ENCODE peak calls at places on chromosomes 6 and 20, in nine cellular contexts. C, F, K, B, T, I, V, J and S are unnamed samples.

GRCh38 chr20:57469418-57470211 is 55.3 kb downstream of the CTCFL start:
- DNase-seq in C (no peak), F (no peak), K (no peak), B (peak), T (no peak), I (no peak), V (no peak), J (no peak), S (peak)

GRCh38 chr20:9467995-9468394 is 46.4 kb upstream of the LAMP5 start:
- DNase-seq in C (no peak), F (no peak), K (peak), B (peak), T (no peak), I (no peak), V (no peak), J (no peak), S (no peak)

GRCh38 chr6:55449219-55449618 is 122.0 kb downstream of the GFRAL start:
- DNase-seq in C (no peak), F (peak), K (peak), B (no peak), T (no peak), I (no peak), V (no peak), J (no peak), S (no peak)

GRCh38 chr20:58647814-58648501 is 3.1 kb upstream of the STX16 start:
- DNase-seq in C (peak), F (peak), K (peak), B (no peak), T (no peak), I (no peak), V (peak), J (no peak), S (peak)

GRCh38 chr6:54059683-54060082 is 51.6 kb upstream of the MLIP start:
- DNase-seq in C (no peak), F (peak), K (no peak), B (no peak), T (no peak), I (no peak), V (no peak), J (no peak), S (no peak)

GRCh38 chr6:38570750-38571149 is 69.0 kb downstream of the BTBD9 start:
- DNase-seq in C (no peak), F (peak), K (peak), B (peak), T (no peak), I (no peak), V (no peak), J (no peak), S (no peak)

GRCh38 chr6:99501762-99502161 is 13.5 kb downstream of the USP45 start:
- DNase-seq in C (no peak), F (peak), K (no peak), B (no peak), T (no peak), I (no peak), V (no peak), J (no peak), S (no peak)

GRCh38 chr6:14881399-14881798 is 364.5 kb upstream of the JARID2 start:
- DNase-seq in C (no peak), F (peak), K (peak), B (no peak), T (no peak), I (no peak), V (no peak), J (no peak), S (no peak)

GRCh38 chr6:73823046-73823735 is 127.2 kb downstream of the CD109 start:
- DNase-seq in C (no peak), F (peak), K (no peak), B (no peak), T (no peak), I (no peak), V (no peak), J (no peak), S (no peak)

GRCh38 chr20:62791301-62792181 is 4.7 kb upstream of the MRGBP start:
- DNase-seq in C (peak), F (peak), K (peak), B (peak), T (peak), I (peak), V (peak), J (peak), S (peak)

GRCh38 chr20:44167736-44168135 is 19.3 kb downstream of the JPH2 start:
- DNase-seq in C (no peak), F (no peak), K (no peak), B (no peak), T (no peak), I (no peak), V (no peak), J (no peak), S (no peak)

GRCh38 chr6:89323461-89324098 is 8.5 kb upstream of the GABRR2 start:
- DNase-seq in C (no peak), F (peak), K (no peak), B (peak), T (no peak), I (no peak), V (no peak), J (no peak), S (no peak)

GRCh38 chr20:57374931-57375651 is 16.1 kb upstream of the RBM38 start:
- DNase-seq in C (no peak), F (no peak), K (no peak), B (peak), T (no peak), I (peak), V (no peak), J (no peak), S (peak)

DNA sequence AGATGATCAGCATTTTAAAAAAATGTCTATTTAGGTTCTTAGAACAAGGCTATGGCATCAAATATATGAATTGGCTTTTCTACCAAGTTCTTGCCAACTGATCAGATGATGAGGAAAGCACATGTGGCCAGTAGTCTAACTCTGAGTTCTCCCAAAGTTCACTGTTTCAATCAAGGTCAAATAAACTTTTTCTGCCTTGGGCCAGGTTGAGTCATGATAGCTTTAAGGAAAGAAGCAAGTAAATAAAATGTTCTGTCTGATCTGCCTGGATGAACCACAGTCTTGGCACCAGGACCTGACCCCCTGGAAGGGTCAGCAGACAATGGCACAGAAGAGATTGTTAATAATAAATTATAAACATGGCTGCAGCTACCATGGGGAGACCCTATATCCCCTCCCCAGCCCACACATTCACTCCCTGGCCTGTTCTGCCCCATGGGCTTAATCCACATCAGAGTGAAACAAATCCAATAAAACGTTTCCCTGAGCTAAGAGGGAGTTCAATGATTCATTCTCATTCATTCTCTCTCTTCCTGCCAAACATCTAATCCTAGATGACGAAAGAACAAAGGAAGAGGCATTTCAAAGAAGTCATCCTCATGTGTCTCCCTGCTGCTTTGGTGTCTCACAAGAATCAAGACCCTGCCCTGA is 661.6 kb downstream of the DHX35 start:
- DNase-seq in C (no peak), F (peak), K (no peak), B (no peak), T (no peak), I (no peak), V (no peak), J (no peak), S (no peak)
- TF ChIP-seq CTCF in C (no peak), F (no peak), K (no peak), B (no peak), T (no peak), I (no peak), V (no peak), J (no peak), S (no peak)

DNA sequence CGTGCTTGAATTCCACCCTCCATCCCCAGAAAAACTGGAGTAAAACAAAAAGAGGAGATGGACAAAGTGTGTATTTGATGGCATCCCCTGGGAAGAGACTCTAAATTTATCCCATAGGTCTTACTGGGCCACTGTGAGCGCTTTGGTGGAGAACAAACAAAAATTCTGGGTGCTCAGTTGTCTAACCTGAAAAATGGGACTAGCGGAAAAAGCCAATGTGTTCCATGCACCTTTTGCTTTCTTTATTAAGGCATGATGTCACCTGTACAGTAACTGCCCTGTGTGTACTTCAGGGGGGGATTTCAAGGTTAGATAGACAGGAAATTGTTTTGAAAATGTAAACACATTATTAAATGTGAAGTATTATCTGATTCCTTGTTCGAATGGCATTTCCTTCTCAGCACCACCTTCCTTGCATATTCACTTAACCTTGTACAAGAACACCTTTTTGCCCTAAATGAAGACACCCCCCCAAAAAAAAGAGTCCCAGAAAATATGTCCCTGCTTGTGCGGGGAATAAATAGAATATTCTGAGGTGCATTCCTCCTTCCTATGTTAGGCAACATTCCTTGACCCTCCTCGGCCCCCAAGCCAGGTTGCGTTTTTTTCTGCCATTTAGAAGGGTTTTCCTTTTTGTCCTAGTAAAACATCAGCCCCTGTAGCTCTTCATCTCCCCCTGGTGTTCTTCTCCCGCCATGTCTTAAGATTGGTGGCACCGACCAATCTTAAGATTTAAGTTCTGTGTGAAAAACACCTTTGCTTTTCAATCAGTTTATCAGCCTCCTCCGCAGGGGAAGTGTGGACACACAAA is 1.1 kb upstream of the EDN1 start:
- DNase-seq in C (no peak), F (peak), K (peak), B (peak), T (no peak), I (peak), V (no peak), J (no peak), S (no peak)
- H3K4me3 ChIP-seq in C (peak), F (peak), K (peak), B (peak), T (peak), I (peak), V (peak), J (peak), S (peak)

DNA sequence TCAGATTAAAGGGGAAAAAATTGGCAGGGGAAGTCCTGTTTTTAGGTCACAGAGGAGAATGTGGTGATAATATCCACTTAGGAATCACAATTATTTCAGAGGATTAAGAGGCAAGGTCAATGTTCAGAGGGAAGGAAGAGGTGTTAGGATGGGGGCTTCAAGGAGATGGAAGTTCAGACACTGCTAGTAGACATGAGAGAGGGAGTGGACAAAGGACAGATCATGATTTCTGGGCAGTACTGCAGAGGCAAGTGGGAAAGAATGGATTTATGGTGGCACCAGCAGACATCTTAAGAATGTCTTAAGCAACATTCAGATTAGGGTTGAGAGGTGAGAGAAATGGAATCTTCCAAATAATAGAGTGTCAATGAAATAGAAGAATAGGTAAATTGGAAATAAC is 9.9 kb downstream of the PCSK2 start:
- DNase-seq in C (no peak), F (no peak), K (no peak), B (no peak), T (no peak), I (no peak), V (no peak), J (no peak), S (no peak)
- TF ChIP-seq CTCF in C (no peak), F (no peak), K (no peak), B (no peak), T (no peak), I (no peak), V (no peak), J (no peak), S (no peak)

GRCh38 chr20:24950128-24950835 is 1.2 kb downstream of the CST7 start:
- DNase-seq in C (no peak), F (no peak), K (no peak), B (no peak), T (no peak), I (no peak), V (no peak), J (no peak), S (peak)
- H3K4me3 ChIP-seq in C (no peak), F (no peak), K (no peak), B (no peak), T (peak), I (no peak), V (no peak), J (no peak), S (peak)

GRCh38 chr6:25017932-25018581 is 82.3 kb upstream of the RIPOR2 start:
- DNase-seq in C (no peak), F (peak), K (peak), B (peak), T (peak), I (peak), V (no peak), J (no peak), S (peak)
- TF ChIP-seq CTCF in C (peak), F (peak), K (peak), B (peak), T (peak), I (peak), V (peak), J (peak), S (peak)

GRCh38 chr20:36307412-36308317 is 1.5 kb downstream of the DLGAP4 start:
- DNase-seq in C (no peak), F (no peak), K (no peak), B (no peak), T (no peak), I (no peak), V (no peak), J (no peak), S (peak)
- H3K4me3 ChIP-seq in C (no peak), F (no peak), K (no peak), B (no peak), T (no peak), I (no peak), V (no peak), J (peak), S (no peak)

GRCh38 chr6:79543886-79544285 is 6.7 kb upstream of the LCA5 start:
- DNase-seq in C (no peak), F (no peak), K (no peak), B (peak), T (no peak), I (no peak), V (no peak), J (no peak), S (no peak)
- TF ChIP-seq CTCF in C (no peak), F (no peak), K (no peak), B (no peak), T (no peak), I (no peak), V (no peak), J (no peak), S (no peak)

GRCh38 chr6:28758046-28758817 is 165.6 kb downstream of the TRIM27 start:
- DNase-seq in C (no peak), F (peak), K (peak), B (peak), T (no peak), I (no peak), V (no peak), J (no peak), S (no peak)
- H3K4me3 ChIP-seq in C (no peak), F (peak), K (peak), B (peak), T (no peak), I (no peak), V (no peak), J (no peak), S (no peak)

GRCh38 chr20:48358176-48358575 is 469.6 kb downstream of the PREX1 start:
- DNase-seq in C (no peak), F (no peak), K (no peak), B (no peak), T (no peak), I (no peak), V (no peak), J (no peak), S (no peak)
- TF ChIP-seq CTCF in C (no peak), F (no peak), K (no peak), B (no peak), T (no peak), I (no peak), V (no peak), J (no peak), S (no peak)